ENCODE peak calls at places on chromosomes 3 and 15, in six cellular contexts. Q, G, A, W, R and M are unnamed samples.

GRCh38 chr3:161560006-161560637 is 63.5 kb downstream of the OTOL1 start:
- DNase-seq in A (no peak), Q (no peak), W (no peak), G (no peak), R (peak; percentile 18), M (peak; percentile 7)

GRCh38 chr3:156120528-156121251 is at the start of gene KCNAB1:
- DNase-seq in W (no peak), A (no peak), R (no peak), G (no peak), Q (no peak), M (no peak)

GRCh38 chr3:49868951-49869454 is 703 bp downstream of the CAMKV start:
- DNase-seq in W (no peak), G (no peak), A (no peak), Q (no peak), R (no peak), M (no peak)

GRCh38 chr3:60669636-60670035 is 581.6 kb downstream of the FHIT start:
- DNase-seq in G (no peak), Q (no peak), R (no peak), A (no peak), W (no peak), M (no peak)

GRCh38 chr3:197445886-197446631 is 109.7 kb downstream of the BDH1 start:
- DNase-seq in G (no peak), R (no peak), W (no peak), A (no peak), Q (no peak), M (no peak)

GRCh38 chr3:151686257-151686656 is 47.5 kb upstream of the AADACL2 start:
- DNase-seq in G (no peak), R (no peak), W (no peak), A (no peak), Q (no peak), M (no peak)

GRCh38 chr3:41716391-41716910 is 245.5 kb downstream of the ULK4 start:
- DNase-seq in A (no peak), R (no peak), G (no peak), Q (no peak), W (no peak), M (no peak)

GRCh38 chr15:37095197-37095992 is 5.0 kb downstream of the MEIS2 start:
- DNase-seq in R (peak; percentile 45), G (no peak), Q (no peak), A (no peak), W (no peak), M (peak; percentile 71)

GRCh38 chr15:74788716-74789151 is 6.9 kb downstream of the CSK start:
- DNase-seq in G (no peak), Q (no peak), A (peak; percentile 45), W (peak; percentile 79), R (no peak), M (no peak)

GRCh38 chr3:46926039-46926438 is 48.5 kb downstream of the PTH1R start:
- DNase-seq in R (no peak), W (no peak), Q (no peak), A (no peak), G (no peak), M (peak; percentile 77)

GRCh38 chr3:36364260-36364659 is 16.0 kb upstream of the STAC start:
- DNase-seq in W (no peak), R (no peak), G (no peak), Q (no peak), A (no peak), M (no peak)

GRCh38 chr15:60003243-60004018 is 680 bp upstream of the FOXB1 start:
- DNase-seq in R (no peak), A (no peak), W (no peak), G (no peak), Q (no peak), M (no peak)

GRCh38 chr3:10703875-10704274 is 112.2 kb upstream of the SLC6A11 start:
- DNase-seq in A (no peak), G (no peak), R (no peak), W (no peak), Q (no peak), M (peak; percentile 42)

GRCh38 chr3:16409032-16409431 is 104.5 kb downstream of the RFTN1 start:
- DNase-seq in W (no peak), G (no peak), Q (no peak), A (no peak), R (no peak), M (no peak)

GRCh38 chr3:60304103-60304502 is 947.1 kb downstream of the FHIT start:
- DNase-seq in Q (no peak), W (no peak), R (no peak), A (no peak), G (no peak), M (no peak)

GRCh38 chr15:41490355-41490754 is 3.3 kb upstream of the ITPKA start:
- DNase-seq in A (no peak), W (no peak), Q (no peak), R (no peak), G (no peak), M (no peak)

GRCh38 chr3:150062492-150062891 is 91.8 kb upstream of the PFN2 start:
- DNase-seq in W (no peak), R (peak; percentile 25), A (no peak), G (no peak), Q (no peak), M (no peak)

GRCh38 chr3:35929158-35929557 is 289.8 kb downstream of the ARPP21 start:
- DNase-seq in A (no peak), Q (no peak), W (no peak), R (no peak), G (no peak), M (no peak)

GRCh38 chr3:31629054-31629453 is 96.3 kb downstream of the STT3B start:
- DNase-seq in G (no peak), W (peak; percentile 11), A (no peak), R (no peak), Q (no peak), M (no peak)

GRCh38 chr15:40826123-40827075 is 2.1 kb downstream of the PPP1R14D start:
- DNase-seq in G (no peak), Q (no peak), W (no peak), R (no peak), A (no peak), M (no peak)

GRCh38 chr3:50241163-50241562 is 5.2 kb downstream of the GNAI2 start:
- DNase-seq in A (no peak), G (no peak), R (no peak), Q (no peak), W (no peak), M (no peak)

GRCh38 chr15:66215811-66216210 is 37.7 kb downstream of the MEGF11 start:
- DNase-seq in R (no peak), G (no peak), A (no peak), W (no peak), Q (no peak), M (no peak)

GRCh38 chr3:9399746-9400145 is 2.3 kb downstream of the SETD5 start:
- DNase-seq in G (no peak), Q (no peak), W (no peak), R (peak; percentile 75), A (no peak), M (peak; percentile 52)

GRCh38 chr15:45719490-45719889 is 84.7 kb downstream of the SQOR start:
- DNase-seq in W (no peak), A (no peak), Q (no peak), R (no peak), G (no peak), M (no peak)

GRCh38 chr15:40058476-40059140 is 19.6 kb upstream of the SRP14 start:
- DNase-seq in Q (no peak), R (no peak), A (no peak), W (no peak), G (no peak), M (peak; percentile 55)

GRCh38 chr15:43912208-43912607 is 85.4 kb downstream of the WDR76 start:
- DNase-seq in W (no peak), G (no peak), A (no peak), R (no peak), Q (no peak), M (no peak)

GRCh38 chr3:153513236-153513635 is 351.2 kb downstream of the RAP2B start:
- DNase-seq in G (no peak), A (no peak), R (no peak), W (no peak), Q (no peak), M (peak; percentile 37)

GRCh38 chr15:45862034-45862433 is 227.2 kb downstream of the SQOR start:
- DNase-seq in W (no peak), R (no peak), G (no peak), Q (no peak), A (no peak), M (no peak)

GRCh38 chr3:85939026-85939616 is 980.3 kb downstream of the CADM2 start:
- DNase-seq in W (no peak), G (no peak), Q (no peak), A (no peak), R (no peak), M (no peak)

GRCh38 chr3:1118074-1118473 is 25.2 kb downstream of the CNTN6 start:
- DNase-seq in A (no peak), W (no peak), R (no peak), G (no peak), Q (no peak), M (no peak)

GRCh38 chr3:113531826-113532697 is at the start of gene SIDT1:
- DNase-seq in Q (no peak), G (no peak), W (peak; percentile 77), R (peak; percentile 22), A (peak; percentile 66), M (peak; percentile 22)

GRCh38 chr15:75866916-75867315 is 23.7 kb downstream of the UBE2Q2 start:
- DNase-seq in Q (no peak), R (no peak), W (no peak), G (no peak), A (no peak), M (no peak)

GRCh38 chr3:128784843-128785242 is 58.9 kb downstream of the RAB7A start:
- DNase-seq in Q (no peak), G (no peak), A (no peak), W (no peak), R (no peak), M (no peak)

GRCh38 chr3:9340450-9341009 is 22.3 kb upstream of the THUMPD3 start:
- DNase-seq in G (no peak), W (no peak), R (no peak), Q (no peak), A (no peak), M (peak; percentile 91)

GRCh38 chr3:78659386-78659987 is 1108.3 kb downstream of the ROBO1 start:
- DNase-seq in W (peak; percentile 2), A (peak; percentile 19), R (no peak), G (no peak), Q (no peak), M (peak; percentile 44)

GRCh38 chr3:14143271-14143605 is 18.4 kb downstream of the TMEM43 start:
- DNase-seq in G (no peak), A (no peak), R (no peak), Q (no peak), W (no peak), M (no peak)

GRCh38 chr3:129605593-129606521 is 619 bp downstream of the PLXND1 start:
- DNase-seq in Q (no peak), A (peak; percentile 41), R (peak; percentile 69), G (no peak), W (peak; percentile 46), M (peak; percentile 81)

GRCh38 chr15:81292516-81293001 is 31.4 kb downstream of the STARD5 start:
- DNase-seq in A (no peak), R (no peak), Q (no peak), W (peak; percentile 93), G (no peak), M (no peak)

GRCh38 chr15:38863381-38863780 is 298.8 kb upstream of the RASGRP1 start:
- DNase-seq in Q (no peak), A (no peak), R (no peak), G (no peak), W (no peak), M (no peak)

GRCh38 chr3:52188586-52189404 is 9.2 kb upstream of the ALAS1 start:
- DNase-seq in R (no peak), Q (no peak), W (no peak), A (no peak), G (no peak), M (no peak)